ENCODE peak calls at places on chromosomes 5 and 9, in six cellular contexts. N is HCT116, T is cardiac fibroblast, A is adrenal gland, Q is colonic mucosa, Y is MM.1S. L is an unnamed sample.

GRCh38 chr9:125146247-125146646 is 2.9 kb upstream of the SCAI start:
- DNase-seq in Q (no peak), N (no peak), Y (peak), A (no peak), T (peak), L (no peak)

GRCh38 chr9:86965627-86966395 is 18.5 kb upstream of the GAS1 start:
- DNase-seq in N (no peak), Y (no peak), Q (no peak), T (peak), A (no peak), L (no peak)

GRCh38 chr5:123673107-123673506 is 161.1 kb downstream of the CSNK1G3 start:
- DNase-seq in Y (no peak), N (no peak), T (no peak), Q (no peak), A (no peak), L (peak)

GRCh38 chr5:165321912-165322311 is 1816.5 kb downstream of the MAT2B start:
- DNase-seq in N (no peak), Y (no peak), Q (no peak), A (no peak), T (peak), L (no peak)

GRCh38 chr9:119369670-119370366 is 583 bp upstream of the BRINP1 start:
- DNase-seq in N (no peak), Q (no peak), A (no peak), T (no peak), Y (no peak), L (no peak)

GRCh38 chr5:150489358-150490295 is 18.3 kb upstream of the NDST1 start:
- DNase-seq in T (peak), Q (no peak), Y (peak), A (no peak), N (no peak), L (no peak)

GRCh38 chr9:134010774-134011173 is 14.5 kb upstream of the BRD3OS start:
- DNase-seq in A (peak), Q (no peak), N (no peak), Y (no peak), T (no peak), L (no peak)

GRCh38 chr5:137320056-137321045 is 178.8 kb downstream of the SPOCK1 start:
- DNase-seq in Q (peak), A (peak), Y (peak), N (peak), T (peak), L (no peak)

GRCh38 chr5:96324708-96325107 is 108.3 kb downstream of the PCSK1 start:
- DNase-seq in Q (no peak), A (no peak), Y (no peak), T (peak), N (peak), L (peak)

GRCh38 chr9:34430843-34431437 is 27.4 kb downstream of the FAM219A start:
- DNase-seq in Q (peak), N (peak), A (peak), Y (peak), T (peak), L (no peak)

GRCh38 chr9:107612136-107612535 is 122.6 kb upstream of the KLF4 start:
- DNase-seq in N (no peak), T (peak), Y (no peak), A (peak), Q (peak), L (no peak)

GRCh38 chr5:166499452-166500240 is 1791.8 kb upstream of the WWC1 start:
- DNase-seq in Q (no peak), A (no peak), N (no peak), T (no peak), Y (no peak), L (peak)

GRCh38 chr5:43602456-43602817 is 543 bp upstream of the NNT start:
- DNase-seq in Q (peak), Y (peak), A (peak), N (no peak), T (peak), L (no peak)

DNA sequence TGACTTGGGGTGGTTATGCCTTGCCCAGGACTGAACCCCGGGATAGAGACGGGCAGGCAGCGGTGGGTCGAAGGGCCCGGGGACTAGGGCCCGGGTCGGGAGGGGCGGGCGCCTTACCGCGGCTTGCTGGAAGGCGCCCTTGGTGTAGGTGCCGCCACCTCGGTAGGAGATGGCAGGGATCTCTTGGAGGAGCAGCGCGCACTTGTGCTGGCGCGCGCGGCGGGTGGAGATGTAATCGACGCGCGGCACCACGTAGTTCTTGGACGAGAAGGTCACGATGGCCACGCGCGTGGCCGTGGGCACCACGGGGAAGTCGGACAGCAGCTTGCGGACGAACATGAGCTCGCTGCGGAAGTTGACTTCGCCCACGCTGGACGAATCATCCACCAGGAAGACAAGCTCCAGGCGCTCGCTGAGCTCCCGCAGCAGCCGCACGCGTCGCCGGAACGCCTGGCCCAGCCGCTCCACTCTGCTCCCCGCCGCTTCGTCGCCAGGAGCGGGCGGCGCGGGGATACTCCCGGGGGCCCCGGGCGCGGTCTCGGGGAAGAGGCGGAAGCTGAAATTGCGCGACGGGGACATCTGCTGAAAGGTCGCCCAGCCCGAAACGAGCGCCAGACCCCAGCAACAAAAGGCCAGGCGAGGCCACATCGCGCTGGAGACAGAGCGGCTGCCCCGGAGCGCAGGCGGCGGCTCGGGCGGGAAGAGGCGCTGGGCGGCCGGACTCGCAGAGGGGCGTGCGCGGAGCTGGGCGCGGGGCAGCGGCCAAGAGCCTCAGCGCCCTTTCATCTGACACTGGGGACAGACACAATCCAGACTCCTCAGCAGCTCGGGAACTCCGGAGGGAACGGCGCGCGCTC is at the start of gene SVEP1:
- DNase-seq in Q (no peak), N (no peak), A (peak), T (peak), Y (no peak), L (no peak)
- H3K4me3 ChIP-seq in Q (peak), N (no peak), A (peak), T (peak), Y (peak), L (peak)

DNA sequence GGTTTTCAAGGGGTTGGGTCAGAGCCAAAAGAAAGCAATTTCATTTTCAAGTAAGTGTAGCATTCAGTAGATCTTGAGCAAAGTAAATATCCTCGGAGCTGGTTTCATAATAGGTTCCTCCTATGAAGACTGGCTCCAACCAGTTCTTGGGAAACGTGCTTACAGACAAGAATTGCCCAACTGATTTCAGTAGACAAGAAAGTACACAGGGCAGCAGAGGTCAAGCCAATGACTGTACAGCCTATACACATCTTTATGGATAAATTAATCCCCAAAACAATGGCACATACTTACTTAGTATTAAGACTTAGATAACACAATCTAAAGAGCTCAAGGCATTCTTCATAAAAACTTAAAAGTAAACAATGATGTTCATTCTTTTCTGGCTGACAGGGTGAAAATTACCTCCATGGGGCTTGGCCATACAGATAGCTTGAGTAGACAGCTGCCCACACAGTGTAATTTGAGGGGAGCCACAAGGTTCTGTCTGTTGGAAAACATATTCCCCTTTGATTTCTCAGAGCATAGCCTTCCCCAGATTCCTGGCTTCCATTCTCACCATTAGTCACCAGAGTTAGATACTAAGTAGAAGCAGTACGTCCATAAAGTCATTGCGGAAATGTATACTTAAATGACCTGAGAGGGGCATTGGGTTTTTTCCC is 163.8 kb downstream of the ARRDC3 start:
- DNase-seq in T (peak), A (peak), Q (peak), N (no peak), Y (no peak), L (no peak)
- TF ChIP-seq CTCF in T (no peak), A (no peak), Q (no peak), N (no peak), Y (no peak), L (no peak)

DNA sequence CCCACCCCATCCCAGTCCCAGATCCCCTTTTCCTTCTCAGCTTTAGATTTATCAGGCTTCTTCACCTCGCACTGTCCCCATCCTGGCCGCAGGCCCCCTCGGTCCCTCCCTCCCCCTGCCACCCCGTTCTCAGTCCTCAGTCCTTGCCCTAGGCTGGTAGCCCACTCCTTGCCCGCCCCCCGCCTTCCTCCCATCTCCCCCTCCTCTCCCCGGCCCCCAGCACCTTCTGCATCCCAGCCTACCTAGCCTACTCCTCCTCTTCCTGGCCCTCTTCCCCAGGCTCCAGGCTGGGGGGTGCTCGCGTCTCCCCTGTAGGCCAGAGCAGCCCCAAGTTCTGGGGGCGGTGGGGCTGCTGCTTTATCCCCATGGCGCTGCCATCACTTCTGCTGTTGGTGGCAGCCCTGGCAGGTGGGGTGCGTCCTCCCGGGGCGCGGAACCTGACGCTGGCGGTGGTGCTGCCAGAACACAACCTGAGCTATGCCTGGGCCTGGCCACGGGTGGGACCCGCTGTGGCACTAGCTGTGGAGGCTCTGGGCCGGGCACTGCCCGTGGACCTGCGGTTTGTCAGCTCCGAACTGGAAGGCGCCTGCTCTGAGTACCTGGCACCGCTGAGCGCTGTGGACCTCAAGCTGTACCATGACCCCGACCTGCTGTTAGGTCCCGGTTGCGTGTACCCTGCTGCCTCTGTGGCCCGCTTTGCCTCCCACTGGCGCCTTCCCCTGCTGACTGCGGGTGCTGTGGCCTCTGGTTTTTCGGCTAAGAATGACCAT is 838 bp downstream of the NPR2 start:
- DNase-seq in N (no peak), Q (no peak), Y (no peak), A (no peak), T (no peak), L (no peak)
- H3K4me3 ChIP-seq in N (no peak), Q (peak), Y (no peak), A (peak), T (peak), L (peak)

GRCh38 chr9:126676685-126677143 is 63.0 kb downstream of the LMX1B start:
- DNase-seq in N (no peak), T (no peak), A (no peak), Q (no peak), Y (no peak), L (no peak)

GRCh38 chr9:126673689-126674364 is 60.1 kb downstream of the LMX1B start:
- DNase-seq in A (no peak), Y (no peak), T (no peak), N (no peak), Q (no peak), L (no peak)

GRCh38 chr9:126674365-126675146 is 60.8 kb downstream of the LMX1B start:
- DNase-seq in Q (no peak), N (no peak), A (no peak), T (no peak), Y (no peak), L (no peak)

GRCh38 chr9:126676102-126676684 is 62.5 kb downstream of the LMX1B start:
- DNase-seq in Q (no peak), N (no peak), A (no peak), T (no peak), Y (no peak), L (no peak)

GRCh38 chr9:126675147-126675467 is 61.4 kb downstream of the LMX1B start:
- DNase-seq in Y (no peak), A (no peak), N (no peak), Q (no peak), T (no peak), L (no peak)
- TF ChIP-seq CTCF in Y (no peak), A (no peak), N (no peak), Q (no peak), T (no peak), L (no peak)

GRCh38 chr5:131274341-131275063 is 10.6 kb downstream of the CDC42SE2 start:
- DNase-seq in A (no peak), Q (no peak), T (no peak), N (no peak), Y (peak), L (no peak)
- H3K4me3 ChIP-seq in A (no peak), Q (no peak), T (no peak), N (no peak), Y (peak), L (no peak)